ENCODE peak calls at places on chromosomes 12 and 14, in seven cellular contexts. P, M, K, L, D, W and F are unnamed samples.

GRCh38 chr14:23242076-23242475 is 4.3 kb downstream of the RNF212B start:
- DNase-seq in L (no peak), P (no peak), K (no peak), W (no peak), M (no peak), D (no peak), F (no peak)

GRCh38 chr12:53171725-53172329 is 8.7 kb upstream of the ZNF740 start:
- DNase-seq in L (no peak), W (no peak), K (no peak), P (no peak), M (no peak), D (no peak), F (no peak)

GRCh38 chr14:61568572-61569011 is 126.7 kb upstream of the HIF1A start:
- DNase-seq in P (no peak), W (peak; percentile 77), M (no peak), K (peak; percentile 52), L (no peak), D (no peak), F (peak; percentile 72)

GRCh38 chr12:62763319-62763718 is 171.6 kb downstream of the PPM1H start:
- DNase-seq in P (no peak), D (no peak), W (no peak), K (no peak), M (no peak), L (no peak), F (no peak)

GRCh38 chr12:120759591-120760348 is 34.1 kb downstream of the ACADS start:
- DNase-seq in M (no peak), L (no peak), K (no peak), W (no peak), D (no peak), P (no peak), F (no peak)

GRCh38 chr14:80275208-80275850 is 64.0 kb upstream of the DIO2 start:
- DNase-seq in L (no peak), P (peak; percentile 28), K (no peak), M (no peak), D (no peak), W (no peak), F (no peak)

GRCh38 chr12:123043536-123044001 is 63.1 kb downstream of the ARL6IP4 start:
- DNase-seq in L (peak; percentile 81), K (no peak), D (peak; percentile 82), P (peak; percentile 96), M (peak; percentile 86), W (peak; percentile 65), F (peak; percentile 91)

GRCh38 chr12:26740991-26741390 is 92.0 kb downstream of the ITPR2 start:
- DNase-seq in K (no peak), L (no peak), D (no peak), M (no peak), P (no peak), W (no peak), F (no peak)

GRCh38 chr12:96770239-96770780 is 136.7 kb upstream of the NEDD1 start:
- DNase-seq in D (no peak), K (no peak), M (no peak), W (no peak), P (no peak), L (no peak), F (no peak)

DNA sequence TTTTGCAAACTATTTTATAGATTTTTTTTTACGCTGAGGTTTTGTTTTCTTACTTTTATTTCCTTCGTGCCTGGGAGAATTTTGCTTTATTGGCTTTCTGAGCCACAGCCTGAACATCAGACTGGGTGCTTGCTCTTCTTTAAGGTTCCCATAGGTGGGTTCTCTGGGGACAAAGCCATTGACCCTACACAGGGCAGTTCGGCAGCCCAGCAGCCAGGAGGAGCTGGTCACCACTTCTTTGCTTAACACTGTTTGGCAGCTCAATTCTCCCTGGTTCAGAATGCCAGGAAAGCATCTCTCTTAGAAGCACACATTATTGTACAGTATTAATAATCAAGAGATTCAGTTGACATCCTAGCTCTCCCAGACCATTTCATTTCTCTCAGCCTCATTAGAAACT is 140.8 kb upstream of the NEDD1 start:
- DNase-seq in D (no peak), K (no peak), M (no peak), L (no peak), P (peak; percentile 5), W (no peak), F (no peak)
- TF ChIP-seq CTCF in D (no peak), K (no peak), M (no peak), L (no peak), P (peak; percentile 44), W (no peak), F (no peak)

DNA sequence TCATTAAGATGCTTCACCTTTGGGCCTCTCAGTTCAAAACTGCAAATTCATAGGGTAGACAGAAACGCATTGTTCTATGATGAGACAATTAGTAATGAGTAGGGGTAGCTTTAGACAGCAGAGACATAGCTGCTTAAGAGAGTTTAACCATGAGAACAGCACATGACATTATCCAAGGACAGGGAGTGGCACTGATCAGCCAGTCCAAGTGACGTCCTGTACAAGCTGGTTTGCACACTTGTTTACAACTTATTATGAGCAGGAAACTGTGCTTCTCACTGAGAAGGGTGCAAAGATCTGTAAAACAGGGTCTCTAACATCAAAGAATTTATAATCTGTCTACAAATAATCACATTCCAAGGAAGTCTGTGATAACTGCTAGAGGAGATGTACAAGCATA is 11.2 kb upstream of the SRSF5 start:
- DNase-seq in P (no peak), L (no peak), K (no peak), D (no peak), M (no peak), W (no peak), F (no peak)
- TF ChIP-seq CTCF in P (no peak), L (no peak), K (no peak), D (no peak), M (no peak), W (no peak), F (no peak)

DNA sequence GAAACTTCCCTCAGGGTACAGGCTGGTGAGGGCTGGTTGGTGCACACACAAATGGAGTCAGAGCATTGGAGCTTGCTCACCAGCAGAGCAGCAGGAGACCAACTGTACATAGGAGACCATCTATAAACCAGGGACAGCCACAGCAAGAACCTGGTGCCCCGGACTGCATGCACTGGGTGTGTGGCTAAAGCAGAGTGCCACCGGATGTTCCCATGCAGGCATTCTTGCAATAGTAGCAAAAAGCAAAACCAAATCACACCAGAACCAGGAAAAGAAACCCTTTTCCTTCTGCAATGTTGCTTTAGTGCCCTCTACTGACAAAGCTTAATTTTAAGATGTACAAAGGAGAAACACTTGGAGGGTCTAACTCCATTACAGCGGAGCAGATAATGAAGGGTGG is 136.3 kb downstream of the MDGA2 start:
- DNase-seq in D (no peak), K (no peak), W (peak; percentile 6), M (no peak), P (no peak), L (no peak), F (no peak)
- TF ChIP-seq CTCF in D (peak; percentile 72), K (peak; percentile 16), W (peak; percentile 36), M (no peak), P (no peak), L (peak; percentile 47), F (no peak)

DNA sequence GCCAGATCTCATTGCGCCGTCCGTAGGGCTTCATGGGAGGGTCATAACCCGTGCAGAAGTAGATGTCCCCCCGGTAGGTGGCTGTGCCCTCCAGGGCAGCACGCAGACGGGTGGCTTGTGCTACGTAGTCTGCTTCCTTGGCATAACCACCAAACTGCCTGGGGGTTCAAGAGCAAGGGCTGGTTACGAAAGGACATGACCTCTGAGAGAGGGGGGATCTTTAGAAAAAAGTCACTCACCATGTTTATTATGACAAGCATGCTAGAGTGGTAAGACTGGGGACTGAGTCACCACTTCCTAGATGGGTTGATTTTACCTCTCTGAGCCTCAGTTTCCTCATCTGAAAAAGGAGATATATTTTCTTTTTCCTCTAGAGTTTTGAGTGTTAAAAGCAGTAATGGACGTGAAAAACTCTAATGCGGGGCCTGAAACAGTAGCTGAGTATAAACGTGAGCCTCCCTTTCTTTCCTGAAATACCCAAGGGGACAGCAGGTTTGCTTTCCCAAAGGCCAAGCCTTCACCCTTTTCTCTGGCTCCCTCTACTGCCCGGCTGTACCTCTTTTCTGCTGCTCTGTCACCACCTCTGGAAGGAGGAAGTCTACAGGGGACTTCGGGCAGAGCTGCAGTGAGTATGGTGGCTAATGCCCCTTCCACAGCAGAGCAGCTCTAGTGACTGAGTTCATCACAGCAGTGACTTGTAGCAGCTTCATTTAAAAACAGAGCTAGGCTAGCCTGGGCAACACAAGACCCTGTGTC is 23.5 kb upstream of the GPRC5D start:
- DNase-seq in P (peak; percentile 40), M (no peak), L (no peak), K (no peak), D (no peak), W (peak; percentile 26), F (no peak)
- TF ChIP-seq CTCF in P (peak; percentile 53), M (no peak), L (peak; percentile 18), K (peak; percentile 48), D (peak; percentile 50), W (peak; percentile 32), F (no peak)

GRCh38 chr12:57128519-57129247 is 400 bp downstream of the LRP1 start:
- DNase-seq in P (no peak), W (no peak), D (no peak), M (no peak), L (no peak), K (no peak), F (peak; percentile 14)

GRCh38 chr12:57126561-57126960 is 1.7 kb upstream of the LRP1 start:
- DNase-seq in D (no peak), W (no peak), M (no peak), P (no peak), K (no peak), L (no peak), F (no peak)

GRCh38 chr12:57126061-57126460 is 2.2 kb upstream of the LRP1 start:
- DNase-seq in L (no peak), W (no peak), D (no peak), K (no peak), M (no peak), P (no peak), F (no peak)

GRCh38 chr12:57127710-57128518 is at the start of gene LRP1:
- DNase-seq in D (peak; percentile 89), L (peak; percentile 91), P (peak; percentile 93), M (peak; percentile 91), W (peak; percentile 91), K (no peak), F (peak; percentile 80)

DNA sequence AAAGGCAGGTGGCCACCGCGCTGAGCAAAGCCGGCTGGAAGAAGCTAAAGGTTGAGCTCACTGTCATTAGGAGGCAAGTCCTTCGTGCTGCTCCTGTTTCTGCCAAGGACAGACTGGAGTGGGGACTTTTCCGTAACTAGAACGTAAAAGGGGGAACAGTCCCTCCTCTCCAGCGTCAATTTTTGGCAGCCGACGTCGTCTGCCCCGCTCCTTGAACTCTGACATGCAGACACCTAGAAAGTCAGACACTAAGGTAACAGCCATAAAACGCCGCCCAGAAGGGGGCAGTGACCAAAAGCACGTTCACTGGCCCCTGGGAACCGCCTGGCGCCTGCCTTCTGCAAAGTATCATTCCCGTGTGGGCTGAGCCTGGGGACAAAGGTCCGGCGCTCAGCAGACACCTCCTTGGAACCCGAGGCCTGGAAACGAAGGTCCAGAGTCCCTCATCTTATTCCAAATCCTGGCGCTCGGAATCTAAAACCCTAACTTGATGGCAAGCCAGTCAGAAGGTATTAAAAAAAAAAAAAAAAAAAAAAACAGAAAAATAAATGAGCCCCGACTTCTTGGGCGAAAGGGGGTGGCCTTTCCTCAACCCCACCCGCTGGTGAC is 1.1 kb upstream of the LRP1 start:
- DNase-seq in M (peak; percentile 69), W (no peak), L (peak; percentile 68), D (peak; percentile 72), K (no peak), P (no peak), F (peak; percentile 71)
- TF ChIP-seq CTCF in M (peak; percentile 16), W (peak; percentile 38), L (peak; percentile 44), D (peak; percentile 63), K (peak; percentile 32), P (peak; percentile 40), F (peak; percentile 32)